ENCODE peak calls at places on chromosomes 13 and 19, in six cellular contexts. V is K562, P is pancreas, I is adrenal gland, A is AG04450, U is esophagus squamous epithelium. B is an unnamed sample.

GRCh38 chr19:49767380-49767779 is 579 bp downstream of the AP2A1 start:
- DNase-seq in P (no peak), A (no peak), I (peak), U (no peak), V (no peak), B (no peak)

GRCh38 chr19:6324757-6325156 is 8.7 kb downstream of the ACER1 start:
- DNase-seq in P (no peak), V (no peak), I (no peak), A (no peak), U (no peak), B (no peak)

GRCh38 chr13:37870895-37871550 is 1.5 kb upstream of the TRPC4 start:
- DNase-seq in U (no peak), I (no peak), P (no peak), A (no peak), V (no peak), B (no peak)

GRCh38 chr19:4589579-4590410 is 30.3 kb upstream of the SEMA6B start:
- DNase-seq in V (peak), I (peak), A (no peak), P (no peak), U (no peak), B (no peak)

GRCh38 chr19:19064098-19064722 is 416 bp downstream of the SLC25A42 start:
- DNase-seq in V (no peak), I (no peak), U (peak), A (no peak), P (no peak), B (no peak)

GRCh38 chr19:31164666-31165265 is 184.5 kb downstream of the TSHZ3 start:
- DNase-seq in I (no peak), A (no peak), U (no peak), V (no peak), P (no peak), B (no peak)

GRCh38 chr19:58279042-58279924 is 528 bp downstream of the ZNF8 start:
- DNase-seq in V (peak), A (peak), I (peak), P (peak), U (peak), B (peak)

GRCh38 chr19:51689751-51690358 is 3.3 kb upstream of the SPACA6 start:
- DNase-seq in V (peak), U (no peak), A (no peak), I (peak), P (peak), B (no peak)

GRCh38 chr19:8423821-8424223 is 10.7 kb downstream of the MARCHF2 start:
- DNase-seq in P (no peak), U (no peak), A (peak), I (peak), V (peak), B (peak)

GRCh38 chr13:23715762-23716235 is 145.6 kb downstream of the TNFRSF19 start:
- DNase-seq in I (no peak), U (no peak), P (no peak), V (peak), A (no peak), B (no peak)

GRCh38 chr13:23856008-23856750 is 33.0 kb downstream of the MIPEP start:
- DNase-seq in U (no peak), A (no peak), V (no peak), P (no peak), I (no peak), B (no peak)

GRCh38 chr19:5299137-5299536 is 41.5 kb downstream of the PTPRS start:
- DNase-seq in U (no peak), P (no peak), I (no peak), V (no peak), A (no peak), B (no peak)

GRCh38 chr19:1214862-1215731 is 9.5 kb downstream of the STK11 start:
- DNase-seq in A (no peak), V (no peak), U (no peak), P (peak), I (peak), B (no peak)

GRCh38 chr19:31270897-31271568 is 78.2 kb downstream of the TSHZ3 start:
- DNase-seq in A (peak), U (no peak), I (peak), P (no peak), V (no peak), B (no peak)

GRCh38 chr13:40626566-40626965 is 39.9 kb downstream of the FOXO1 start:
- DNase-seq in P (no peak), I (no peak), U (no peak), V (no peak), A (no peak), B (no peak)

GRCh38 chr19:46976845-46977320 is 42.8 kb upstream of the NPAS1 start:
- DNase-seq in I (peak), V (peak), A (no peak), U (no peak), P (no peak), B (no peak)
- H3K27ac ChIP-seq in I (peak), V (peak), A (peak), U (peak), P (peak), B (peak)

GRCh38 chr13:50365300-50365682 is 350.0 kb downstream of the KCNRG start:
- DNase-seq in V (peak), A (no peak), I (no peak), P (no peak), U (no peak), B (no peak)
- H3K27ac ChIP-seq in V (no peak), A (no peak), I (no peak), P (peak), U (no peak), B (no peak)

DNA sequence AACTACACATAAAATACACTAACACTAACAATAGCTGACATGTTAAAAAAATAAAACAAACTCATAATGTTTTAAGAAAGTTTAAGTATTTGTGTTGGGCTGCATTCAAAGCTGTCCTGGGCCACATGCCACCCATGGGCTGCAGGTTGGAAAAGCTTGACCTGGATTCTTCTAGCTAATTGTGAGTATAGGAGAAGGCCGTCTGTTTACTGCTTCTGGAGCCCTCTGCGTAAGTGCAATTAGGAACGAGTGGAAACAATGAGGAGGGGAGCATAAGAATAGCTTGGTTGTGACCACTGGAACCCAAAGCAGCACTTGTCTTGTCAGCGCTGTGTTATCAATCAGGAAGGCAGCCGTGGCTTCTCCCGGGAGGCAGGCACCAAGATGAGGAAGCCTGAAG is 110.4 kb upstream of the MBNL2 start:
- DNase-seq in V (no peak), P (no peak), I (no peak), A (no peak), U (no peak), B (no peak)
- H3K27ac ChIP-seq in V (no peak), P (no peak), I (no peak), A (no peak), U (no peak), B (no peak)

DNA sequence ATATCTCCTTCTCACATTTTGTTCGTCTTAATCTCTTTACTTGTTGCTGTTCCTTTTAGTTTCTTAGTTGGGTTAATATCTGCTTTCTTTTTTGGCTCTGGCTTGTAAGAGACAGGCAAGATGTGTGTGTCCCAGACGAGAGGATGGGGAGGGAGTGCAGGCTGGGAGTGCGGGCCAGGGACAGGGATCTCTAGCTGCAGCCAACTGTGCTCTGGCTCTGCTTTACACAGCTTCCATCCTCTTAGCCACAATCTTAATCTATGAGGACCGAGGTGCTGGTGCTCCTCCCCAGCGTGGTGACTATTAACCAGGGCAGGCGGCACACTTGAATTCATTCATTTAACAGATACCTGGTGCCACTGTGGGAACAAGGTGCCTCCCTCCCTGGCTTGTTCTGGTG is 70.9 kb upstream of the WASF3 start:
- DNase-seq in A (no peak), V (no peak), U (no peak), I (no peak), P (no peak), B (no peak)
- H3K27ac ChIP-seq in A (no peak), V (no peak), U (no peak), I (no peak), P (no peak), B (no peak)

DNA sequence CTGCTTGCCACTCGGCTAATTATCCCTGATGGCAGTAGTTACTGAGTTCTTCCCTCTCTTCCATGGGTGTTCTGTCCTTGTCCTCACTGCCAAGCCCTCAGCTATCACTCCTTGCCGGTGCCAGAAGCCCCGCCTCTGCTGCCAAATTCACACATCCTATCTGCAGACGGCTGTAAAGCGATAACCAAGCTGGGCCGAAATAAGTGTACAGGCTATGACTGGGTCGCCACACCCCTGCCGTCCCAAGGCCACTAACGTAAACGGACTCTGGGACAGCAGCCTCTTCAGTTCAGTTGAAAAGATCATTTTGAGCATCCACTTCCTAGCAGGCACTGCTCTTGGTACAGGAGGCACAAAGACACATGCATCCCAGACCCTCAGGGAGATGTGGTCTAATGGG is 13.3 kb downstream of the SLC7A1 start:
- DNase-seq in I (no peak), V (peak), P (no peak), U (no peak), A (no peak), B (no peak)
- H3K27ac ChIP-seq in I (no peak), V (no peak), P (no peak), U (peak), A (no peak), B (no peak)

DNA sequence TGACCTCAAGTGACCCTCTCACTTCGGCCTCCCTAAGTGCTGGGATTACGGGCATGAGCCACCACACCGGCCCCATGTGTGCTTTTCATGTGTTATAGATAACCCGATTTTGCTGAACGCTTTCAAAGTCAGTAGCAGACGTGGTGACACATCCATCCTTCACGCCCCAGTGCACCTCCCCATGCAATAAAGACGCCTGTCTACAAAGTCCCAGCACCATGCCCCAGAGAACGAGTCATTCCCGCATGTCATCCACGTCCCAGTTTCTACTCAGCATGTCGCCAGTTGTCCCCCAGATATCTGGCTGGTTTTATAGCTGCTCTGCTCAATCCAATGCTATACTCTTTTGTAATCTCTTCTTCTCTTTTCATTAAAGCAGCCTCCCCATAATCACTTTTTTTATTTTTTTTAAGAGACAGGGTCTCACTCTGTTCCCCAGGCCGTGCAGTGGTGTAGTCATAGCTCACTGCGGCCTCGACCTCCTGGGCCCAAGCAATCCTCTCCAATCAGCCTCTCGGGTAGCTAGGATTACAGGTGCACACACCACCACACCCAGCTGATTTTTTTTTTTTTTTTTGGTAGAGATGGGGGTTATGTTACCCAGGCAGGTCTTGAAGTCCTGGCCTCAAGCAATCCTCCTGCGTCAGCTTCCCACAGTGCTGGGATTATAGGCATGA is 42.5 kb downstream of the DNM2 start:
- DNase-seq in V (peak), A (no peak), U (no peak), I (no peak), P (no peak), B (no peak)
- H3K27ac ChIP-seq in V (no peak), A (no peak), U (no peak), I (no peak), P (no peak), B (no peak)

GRCh38 chr19:35029737-35030256 is 473 bp upstream of the SCN1B start:
- DNase-seq in A (no peak), V (no peak), P (no peak), I (no peak), U (no peak), B (no peak)

GRCh38 chr19:35033067-35034004 is 3.1 kb downstream of the SCN1B start:
- DNase-seq in V (no peak), P (no peak), A (no peak), U (no peak), I (no peak), B (no peak)

GRCh38 chr19:35032356-35032865 is 2.1 kb downstream of the SCN1B start:
- DNase-seq in V (no peak), U (no peak), P (no peak), I (no peak), A (no peak), B (no peak)

GRCh38 chr19:35030257-35031071 is at the start of gene SCN1B:
- DNase-seq in A (no peak), I (peak), U (no peak), P (no peak), V (peak), B (no peak)

GRCh38 chr19:35031072-35031881 is 1.0 kb downstream of the SCN1B start:
- DNase-seq in V (peak), P (no peak), I (no peak), U (no peak), A (no peak), B (no peak)
- H3K27ac ChIP-seq in V (no peak), P (no peak), I (no peak), U (no peak), A (no peak), B (no peak)

DNA sequence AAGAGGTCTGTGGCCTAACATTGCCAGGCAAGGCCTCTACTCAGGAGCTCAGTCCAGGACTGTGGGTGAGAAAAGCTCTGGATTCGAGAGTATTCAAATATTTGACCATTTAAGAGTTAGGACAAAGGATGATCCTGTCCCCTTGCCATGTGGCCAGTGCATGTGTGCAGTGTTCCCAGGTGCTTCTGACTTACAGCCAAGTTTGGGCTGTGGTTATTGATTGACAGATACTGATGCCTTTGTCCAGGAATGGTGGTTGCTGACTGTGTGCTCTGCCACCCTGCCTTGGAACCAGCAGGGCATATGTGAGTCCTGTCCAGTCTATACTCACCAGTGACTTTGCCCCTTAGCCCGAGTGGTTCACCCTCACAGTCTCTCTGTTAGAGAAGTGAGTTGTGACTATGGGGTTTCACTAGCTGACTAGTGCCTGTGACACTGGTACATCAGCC is 51.9 kb downstream of the GARRE1 start:
- DNase-seq in I (no peak), A (no peak), U (no peak), P (no peak), V (no peak), B (no peak)
- H3K27ac ChIP-seq in I (no peak), A (no peak), U (no peak), P (peak), V (no peak), B (no peak)

DNA sequence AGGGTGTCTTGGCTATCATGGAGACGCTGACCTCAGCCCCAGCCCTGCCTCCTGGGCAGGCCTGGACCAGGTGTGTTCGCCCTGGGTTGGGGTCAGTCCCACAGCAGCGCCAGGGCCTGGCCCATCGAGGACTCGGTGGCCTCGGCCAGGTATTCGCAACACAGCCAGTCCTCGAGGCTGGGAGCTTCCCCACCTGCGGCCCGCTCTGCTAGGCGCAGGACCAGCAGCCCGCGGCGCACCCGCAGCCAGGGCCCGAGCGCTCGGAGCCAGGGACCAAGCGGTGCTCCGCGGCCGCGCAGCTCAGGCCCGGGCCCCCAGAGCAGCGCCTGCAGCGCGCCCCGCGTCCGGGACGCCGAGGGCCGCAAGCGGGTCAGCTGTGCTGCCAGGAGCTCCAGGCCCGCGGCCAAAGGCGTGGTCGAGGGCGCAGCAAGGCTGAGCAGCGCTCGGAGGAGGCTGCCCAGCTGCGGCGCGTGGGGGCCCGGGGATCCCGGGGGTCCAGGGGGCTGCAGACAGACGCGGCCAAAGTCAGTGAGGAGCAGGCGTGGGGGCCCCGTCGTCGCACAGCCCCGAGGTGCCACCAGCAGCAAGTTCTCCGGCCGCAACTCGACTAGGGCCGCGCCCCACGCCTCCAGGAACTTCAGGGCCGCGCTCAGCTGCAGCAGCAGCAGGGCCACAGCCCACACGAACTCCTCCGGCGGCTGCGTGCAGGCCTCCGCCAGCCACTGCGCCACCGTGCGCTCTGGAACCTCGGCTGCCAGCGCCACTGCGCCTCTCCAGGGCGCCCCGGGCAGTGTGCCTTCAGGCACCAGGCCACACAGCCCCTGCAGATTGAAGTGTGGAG is 6.2 kb downstream of the PEAK3 start:
- DNase-seq in P (no peak), I (peak), V (no peak), A (no peak), U (no peak), B (no peak)
- H3K27ac ChIP-seq in P (no peak), I (peak), V (no peak), A (no peak), U (peak), B (no peak)

GRCh38 chr19:40745402-40745780 is 4.9 kb downstream of the ACTMAP start:
- DNase-seq in A (peak), V (no peak), U (no peak), P (no peak), I (peak), B (no peak)

GRCh38 chr19:40743926-40744325 is 6.4 kb downstream of the ACTMAP start:
- DNase-seq in A (no peak), V (no peak), P (no peak), U (no peak), I (no peak), B (no peak)

GRCh38 chr19:40742477-40742876 is 7.8 kb downstream of the ACTMAP start:
- DNase-seq in P (no peak), A (no peak), U (no peak), V (no peak), I (no peak), B (no peak)

GRCh38 chr19:40747536-40747935 is 2.7 kb downstream of the ACTMAP start:
- DNase-seq in I (no peak), V (no peak), U (no peak), A (no peak), P (no peak), B (no peak)

DNA sequence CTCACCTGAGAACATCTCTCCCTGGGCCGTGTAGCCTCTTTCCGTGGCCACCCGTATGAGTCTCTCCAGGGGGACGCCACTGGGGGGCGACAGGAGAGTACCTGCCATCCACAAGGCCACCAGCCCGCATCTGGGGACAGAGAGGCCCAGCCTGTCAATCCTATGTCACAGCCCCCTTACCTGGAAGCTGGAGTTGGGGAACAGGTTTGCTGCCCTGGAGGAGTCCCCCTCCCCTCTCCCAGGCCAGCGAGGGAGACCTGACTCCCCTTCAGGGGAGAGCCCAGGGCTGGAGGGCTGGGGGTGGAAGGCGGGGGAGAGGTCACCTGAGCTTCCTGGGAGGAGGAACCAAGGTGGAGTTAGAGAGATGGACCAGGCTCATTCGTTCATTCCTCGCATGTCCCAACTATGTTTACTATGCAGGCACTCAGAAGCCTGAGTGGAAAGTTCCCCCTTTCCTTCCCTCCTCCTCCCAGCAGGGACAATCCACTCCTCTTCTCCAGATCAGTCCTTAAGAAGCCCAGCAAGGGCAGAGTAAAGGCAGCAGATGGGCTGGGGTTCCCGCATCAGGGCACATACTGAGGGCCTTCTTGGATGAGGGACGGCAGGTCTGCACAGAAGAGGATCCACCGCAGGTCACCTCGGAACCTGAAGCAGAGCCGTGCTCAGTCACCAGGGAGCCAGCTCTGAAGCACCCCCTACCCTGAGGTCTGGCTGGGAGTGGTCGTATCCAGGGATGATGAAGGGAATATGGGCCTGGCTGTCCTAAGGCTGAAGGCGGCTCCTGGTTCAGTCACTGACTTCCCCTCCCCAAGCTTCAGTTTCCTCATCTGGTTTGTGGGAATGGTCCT is 5.5 kb downstream of the ACTMAP start:
- DNase-seq in A (no peak), I (no peak), P (no peak), U (no peak), V (peak), B (no peak)
- H3K27ac ChIP-seq in A (peak), I (peak), P (no peak), U (peak), V (no peak), B (peak)